ENCODE peak calls at places on chromosome 21, in seven cellular contexts. Z is DND-41, H is heart right ventricle, M is foreskin fibroblast, D is mucosa of descending colon, P is GM12865, N is aorta. I is an unnamed sample.

GRCh38 chr21:31872452-31873274 is at the start of gene HUNK:
- DNase-seq in Z (no peak), H (peak; percentile 15), M (no peak), D (peak; percentile 76), P (peak; percentile 3), N (peak; percentile 78), I (peak; percentile 66)

GRCh38 chr21:24861471-24861870 is 745.8 kb downstream of the MRPL39 start:
- DNase-seq in Z (no peak), H (no peak), M (no peak), D (no peak), P (no peak), N (no peak), I (no peak)

GRCh38 chr21:34807881-34808568 is 139.2 kb downstream of the CLIC6 start:
- DNase-seq in Z (no peak), H (no peak), M (peak; percentile 95), D (no peak), P (peak; percentile 37), N (peak; percentile 77), I (no peak)

GRCh38 chr21:31566061-31566460 is 93.4 kb upstream of the SOD1 start:
- DNase-seq in Z (no peak), H (no peak), M (no peak), D (no peak), P (no peak), N (no peak), I (no peak)

GRCh38 chr21:44314561-44314960 is 14.7 kb downstream of the PFKL start:
- DNase-seq in Z (no peak), H (no peak), M (no peak), D (no peak), P (no peak), N (no peak), I (no peak)

GRCh38 chr21:27024316-27024715 is 57.4 kb upstream of the ADAMTS5 start:
- DNase-seq in Z (no peak), H (no peak), M (no peak), D (no peak), P (no peak), N (no peak), I (no peak)

GRCh38 chr21:32306021-32306780 is 7.5 kb downstream of the MRAP start:
- DNase-seq in Z (no peak), H (no peak), M (no peak), D (no peak), P (no peak), N (no peak), I (no peak)

GRCh38 chr21:33268736-33269441 is 2.7 kb downstream of the IL10RB start:
- DNase-seq in Z (no peak), H (no peak), M (no peak), D (peak; percentile 96), P (peak; percentile 95), N (no peak), I (no peak)

GRCh38 chr21:35019631-35020032 is 29.5 kb downstream of the RUNX1 start:
- DNase-seq in Z (no peak), H (no peak), M (no peak), D (peak; percentile 59), P (no peak), N (no peak), I (no peak)

GRCh38 chr21:37358392-37358791 is 8.2 kb upstream of the DYRK1A start:
- DNase-seq in Z (peak; percentile 37), H (no peak), M (peak; percentile 28), D (no peak), P (no peak), N (no peak), I (no peak)

GRCh38 chr21:26719750-26720149 is 125.5 kb downstream of the ADAMTS1 start:
- DNase-seq in Z (no peak), H (peak; percentile 46), M (no peak), D (no peak), P (no peak), N (no peak), I (no peak)

GRCh38 chr21:40567511-40567910 is 279.4 kb downstream of the DSCAM start:
- DNase-seq in Z (no peak), H (no peak), M (no peak), D (no peak), P (no peak), N (no peak), I (no peak)

GRCh38 chr21:36155603-36156338 is 853 bp upstream of the DOP1B start:
- DNase-seq in Z (no peak), H (peak; percentile 42), M (no peak), D (peak; percentile 82), P (peak; percentile 11), N (no peak), I (peak; percentile 56)

GRCh38 chr21:34195365-34195764 is 122.0 kb downstream of the MRPS6 start:
- DNase-seq in Z (no peak), H (no peak), M (no peak), D (no peak), P (no peak), N (no peak), I (no peak)

GRCh38 chr21:35705237-35705887 is 355.0 kb downstream of the SETD4 start:
- DNase-seq in Z (no peak), H (no peak), M (no peak), D (no peak), P (no peak), N (no peak), I (no peak)

GRCh38 chr21:29022141-29022540 is 2.3 kb upstream of the USP16 start:
- DNase-seq in Z (no peak), H (no peak), M (no peak), D (no peak), P (no peak), N (no peak), I (no peak)

GRCh38 chr21:17435565-17436543 is 77.0 kb upstream of the CXADR start:
- DNase-seq in Z (no peak), H (no peak), M (no peak), D (no peak), P (no peak), N (no peak), I (no peak)

GRCh38 chr21:39033878-39034589 is 149.2 kb downstream of the PSMG1 start:
- DNase-seq in Z (no peak), H (no peak), M (no peak), D (peak; percentile 92), P (no peak), N (peak; percentile 77), I (no peak)
- H3K4me3 ChIP-seq in Z (no peak overlapping the region), H (no peak overlapping the region), M (no peak overlapping the region), D (no peak overlapping the region), P (no peak overlapping the region), N (no peak overlapping the region), I (no peak overlapping the region)

GRCh38 chr21:45427331-45428271 is 22.6 kb downstream of the COL18A1 start:
- DNase-seq in Z (no peak), H (no peak), M (peak; percentile 97), D (no peak), P (no peak), N (peak; percentile 93), I (peak; percentile 86)

GRCh38 chr21:45423968-45424853 is 19.2 kb downstream of the COL18A1 start:
- DNase-seq in Z (no peak), H (peak; percentile 11), M (no peak), D (peak; percentile 14), P (no peak), N (peak; percentile 64), I (peak; percentile 47)

GRCh38 chr21:45423201-45423955 is 18.4 kb downstream of the COL18A1 start:
- DNase-seq in Z (no peak), H (peak; percentile 8), M (no peak), D (peak; percentile 12), P (no peak), N (peak; percentile 66), I (peak; percentile 40)

GRCh38 chr21:45421846-45422775 is 17.1 kb downstream of the COL18A1 start:
- DNase-seq in Z (no peak), H (peak; percentile 10), M (no peak), D (peak; percentile 4), P (no peak), N (peak; percentile 68), I (peak; percentile 36)

GRCh38 chr21:45424854-45425795 is 20.2 kb downstream of the COL18A1 start:
- DNase-seq in Z (no peak), H (peak; percentile 8), M (no peak), D (no peak), P (no peak), N (no peak), I (no peak)
- H3K4me3 ChIP-seq in Z (no peak overlapping the region), H (no peak overlapping the region), M (no peak overlapping the region), D (no peak overlapping the region), P (no peak overlapping the region), N (no peak overlapping the region), I (no peak overlapping the region)

GRCh38 chr21:46620846-46621245 is 14.6 kb upstream of the PRMT2 start:
- DNase-seq in Z (no peak), H (no peak), M (no peak), D (no peak), P (no peak), N (peak; percentile 46), I (no peak)

GRCh38 chr21:46619846-46620245 is 15.0 kb upstream of the S100B start:
- DNase-seq in Z (no peak), H (no peak), M (no peak), D (no peak), P (no peak), N (no peak), I (no peak)

GRCh38 chr21:46624050-46624449 is 11.4 kb upstream of the PRMT2 start:
- DNase-seq in Z (no peak), H (no peak), M (no peak), D (no peak), P (no peak), N (no peak), I (no peak)

GRCh38 chr21:46621457-46622182 is 13.9 kb upstream of the PRMT2 start:
- DNase-seq in Z (no peak), H (no peak), M (no peak), D (no peak), P (no peak), N (no peak), I (no peak)

DNA sequence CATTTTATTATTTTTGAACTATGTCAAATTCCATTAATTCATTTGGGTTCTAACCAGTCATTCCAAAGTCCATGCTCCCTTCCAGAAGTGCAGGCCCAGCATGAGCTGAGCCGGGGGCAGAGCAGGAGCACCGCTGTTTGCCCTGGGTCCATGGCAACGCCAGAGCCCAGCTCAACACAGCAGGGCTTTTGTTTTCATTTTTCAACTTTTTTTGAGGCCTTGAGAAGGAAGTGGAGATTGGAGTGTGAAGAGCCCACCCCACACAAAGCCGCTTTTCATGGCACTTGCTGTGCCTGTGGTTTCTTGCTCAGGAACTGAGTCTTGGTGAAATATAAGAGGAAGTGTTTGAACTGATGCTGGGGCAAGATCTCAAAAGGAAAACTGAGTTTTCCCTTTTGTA is 13.2 kb upstream of the PRMT2 start:
- DNase-seq in Z (peak; percentile 84), H (no peak), M (no peak), D (no peak), P (no peak), N (peak; percentile 73), I (peak; percentile 64)
- H3K4me3 ChIP-seq in Z (no peak overlapping the region), H (no peak overlapping the region), M (no peak overlapping the region), D (no peak overlapping the region), P (no peak overlapping the region), N (no peak overlapping the region), I (no peak overlapping the region)

DNA sequence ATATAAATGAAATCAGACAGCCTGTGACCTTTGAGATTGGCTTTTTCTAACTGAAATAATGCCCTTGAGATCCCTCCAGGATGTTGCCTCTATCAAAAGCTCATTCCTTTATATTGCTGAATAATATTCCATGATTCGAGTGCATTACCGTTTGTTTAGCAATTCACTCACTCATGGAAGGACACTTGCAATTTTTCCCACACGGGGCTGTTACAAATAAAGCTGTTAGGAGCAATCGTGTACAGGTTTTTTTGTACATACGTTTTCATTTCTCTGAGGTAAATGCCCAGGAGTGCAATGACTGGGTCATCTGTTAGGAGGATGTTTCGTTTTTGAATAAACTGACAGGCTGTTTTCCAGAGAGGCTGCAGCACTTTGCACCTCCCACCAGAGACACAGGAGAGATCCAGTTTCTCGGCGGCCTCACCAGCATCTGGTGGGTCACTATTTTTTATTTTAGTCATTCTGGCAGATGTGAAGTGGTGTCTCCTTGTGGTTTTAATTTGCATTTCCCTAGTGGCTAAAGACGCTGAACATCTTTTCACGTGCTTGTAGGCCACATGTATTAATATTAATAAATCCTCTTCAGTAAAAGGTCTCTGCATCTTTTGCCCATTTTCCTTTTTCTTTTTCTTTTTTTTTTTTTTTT is 11.0 kb downstream of the PRDM15 start:
- DNase-seq in Z (no peak), H (no peak), M (peak; percentile 69), D (no peak), P (peak; percentile 92), N (peak; percentile 9), I (no peak)
- H3K4me3 ChIP-seq in Z (no peak overlapping the region), H (no peak overlapping the region), M (no peak overlapping the region), D (no peak overlapping the region), P (peak overlapping the region; percentile 14), N (no peak overlapping the region), I (no peak overlapping the region)

I was measured in ovary.